ENCODE peak calls at places on chromosomes 11 and 22, in nine cellular contexts. E, R, P, I, W, J, M, S and G are unnamed samples.

GRCh38 chr11:19982761-19983495 is 177.3 kb downstream of the DBX1 start:
- DNase-seq in E (no peak), R (no peak), P (no peak), I (no peak), W (no peak), J (no peak), M (no peak), S (no peak), G (no peak)

GRCh38 chr22:41367680-41368542 is 13.8 kb upstream of the TEF start:
- DNase-seq in E (no peak), R (peak), P (peak), I (peak), W (no peak), J (no peak), M (no peak), S (peak), G (no peak)

GRCh38 chr11:117761993-117762392 is 35.0 kb downstream of the DSCAML1 start:
- DNase-seq in E (no peak), R (no peak), P (no peak), I (no peak), W (no peak), J (no peak), M (no peak), S (no peak), G (no peak)

GRCh38 chr11:120058931-120059330 is 79.0 kb downstream of the TRIM29 start:
- DNase-seq in E (no peak), R (no peak), P (no peak), I (no peak), W (no peak), J (no peak), M (peak), S (no peak), G (no peak)

GRCh38 chr11:88555829-88556202 is 218.3 kb upstream of the CTSC start:
- DNase-seq in E (no peak), R (no peak), P (no peak), I (no peak), W (no peak), J (no peak), M (no peak), S (no peak), G (no peak)

GRCh38 chr22:25736378-25737011 is 5.5 kb upstream of the MYO18B start:
- DNase-seq in E (no peak), R (no peak), P (no peak), I (no peak), W (no peak), J (no peak), M (no peak), S (no peak), G (no peak)

GRCh38 chr22:48758021-48758561 is 1069.6 kb downstream of the BRD1 start:
- DNase-seq in E (no peak), R (peak), P (peak), I (no peak), W (peak), J (no peak), M (peak), S (peak), G (no peak)

GRCh38 chr11:57134284-57134683 is 47.5 kb upstream of the LRRC55 start:
- DNase-seq in E (no peak), R (no peak), P (no peak), I (no peak), W (no peak), J (no peak), M (no peak), S (no peak), G (no peak)

GRCh38 chr11:86192858-86193257 is 51.7 kb upstream of the EED start:
- DNase-seq in E (no peak), R (no peak), P (no peak), I (no peak), W (no peak), J (no peak), M (no peak), S (no peak), G (no peak)

GRCh38 chr11:9738700-9739099 is 74.8 kb downstream of the SWAP70 start:
- DNase-seq in E (no peak), R (no peak), P (no peak), I (no peak), W (no peak), J (no peak), M (no peak), S (no peak), G (no peak)

GRCh38 chr11:45765836-45766235 is 39.1 kb upstream of the SLC35C1 start:
- DNase-seq in E (no peak), R (no peak), P (no peak), I (no peak), W (no peak), J (no peak), M (no peak), S (peak), G (no peak)
- H3K27ac ChIP-seq in E (no peak), R (no peak), P (no peak), I (no peak), W (no peak), J (no peak), M (no peak), S (no peak), G (no peak)

GRCh38 chr11:87326594-87326993 is 288.9 kb downstream of the TMEM135 start:
- DNase-seq in E (no peak), R (no peak), P (no peak), I (no peak), W (no peak), J (no peak), M (no peak), S (no peak), G (no peak)
- TF ChIP-seq POLR2AphosphoS5 in E (no peak), R (no peak), P (no peak), I (no peak), W (no peak), J (no peak), M (no peak), S (no peak), G (no peak)

GRCh38 chr22:20092477-20092854 is 12.4 kb downstream of the DGCR8 start:
- DNase-seq in E (no peak), R (no peak), P (no peak), I (no peak), W (no peak), J (no peak), M (no peak), S (no peak), G (no peak)
- H3K27ac ChIP-seq in E (no peak), R (no peak), P (no peak), I (no peak), W (no peak), J (no peak), M (no peak), S (no peak), G (no peak)

GRCh38 chr11:63813035-63813562 is at the start of gene SPINDOC:
- DNase-seq in E (no peak), R (peak), P (peak), I (peak), W (no peak), J (no peak), M (peak), S (peak), G (no peak)
- TF ChIP-seq POLR2AphosphoS5 in E (peak), R (no peak), P (no peak), I (peak), W (no peak), J (peak), M (peak), S (no peak), G (peak)

DNA sequence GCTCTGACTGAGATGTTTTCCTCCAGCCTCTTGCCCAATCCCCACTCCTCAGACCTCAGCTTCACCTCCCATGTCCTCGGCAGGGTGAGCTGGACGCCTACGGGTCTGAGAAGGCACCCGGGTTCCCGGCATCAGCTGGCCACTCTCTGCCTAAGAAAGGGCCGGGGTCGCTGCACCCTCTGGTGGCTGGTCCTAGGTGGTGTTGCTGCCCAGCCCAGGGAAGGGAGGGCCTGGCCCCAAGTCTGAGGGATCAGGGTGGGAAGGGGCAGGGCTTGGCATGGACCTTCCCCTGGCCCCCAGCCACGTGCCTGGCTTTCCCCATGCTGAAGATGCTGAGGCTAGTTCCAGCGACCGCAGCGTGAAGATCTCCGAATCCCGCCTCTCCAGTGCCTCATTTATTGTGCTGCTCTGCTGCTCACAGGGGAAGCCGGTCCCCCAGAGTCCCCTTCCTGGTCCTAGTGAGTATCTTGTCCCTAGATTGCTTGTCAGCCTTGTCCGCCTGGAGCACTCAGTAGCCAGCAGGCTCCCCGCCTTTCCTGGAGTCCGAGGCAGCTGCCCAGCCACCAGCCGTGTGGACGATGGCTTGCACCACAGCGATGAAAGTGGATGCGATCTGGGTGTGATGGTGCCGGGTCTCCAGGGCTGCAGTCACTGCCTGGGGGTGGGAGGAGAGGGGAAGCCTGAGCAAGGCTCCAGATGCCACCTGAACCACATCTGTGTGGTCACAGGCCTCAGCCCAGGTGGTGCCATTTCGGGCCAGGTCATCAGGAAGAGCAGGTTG is 2.9 kb upstream of the GGT5 start:
- DNase-seq in E (peak), R (peak), P (peak), I (peak), W (peak), J (peak), M (peak), S (peak), G (no peak)
- H3K27ac ChIP-seq in E (peak), R (peak), P (peak), I (no peak), W (peak), J (peak), M (peak), S (peak), G (no peak)

GRCh38 chr22:34099278-34099677 is 179.0 kb upstream of the LARGE1 start:
- DNase-seq in E (no peak), R (no peak), P (no peak), I (no peak), W (no peak), J (no peak), M (peak), S (peak), G (no peak)
- TF ChIP-seq POLR2AphosphoS5 in E (no peak), R (no peak), P (no peak), I (no peak), W (no peak), J (no peak), M (no peak), S (peak), G (no peak)

GRCh38 chr22:24455039-24455438 is 27.6 kb downstream of the ADORA2A start:
- DNase-seq in E (no peak), R (no peak), P (no peak), I (no peak), W (no peak), J (no peak), M (no peak), S (no peak), G (no peak)
- H3K27ac ChIP-seq in E (no peak), R (no peak), P (no peak), I (no peak), W (no peak), J (no peak), M (no peak), S (no peak), G (no peak)

GRCh38 chr22:39990688-39991087 is 4.1 kb upstream of the FAM83F start:
- DNase-seq in E (no peak), R (no peak), P (no peak), I (no peak), W (no peak), J (no peak), M (no peak), S (no peak), G (no peak)
- TF ChIP-seq POLR2AphosphoS5 in E (no peak), R (no peak), P (no peak), I (no peak), W (no peak), J (no peak), M (no peak), S (no peak), G (no peak)

GRCh38 chr11:2386591-2386990 is 9.5 kb downstream of the CD81 start:
- DNase-seq in E (no peak), R (no peak), P (no peak), I (no peak), W (no peak), J (no peak), M (no peak), S (no peak), G (no peak)

GRCh38 chr11:2383823-2384722 is 7.0 kb downstream of the CD81 start:
- DNase-seq in E (no peak), R (no peak), P (no peak), I (peak), W (no peak), J (no peak), M (no peak), S (no peak), G (no peak)

GRCh38 chr11:2387266-2387982 is 10.3 kb downstream of the CD81 start:
- DNase-seq in E (no peak), R (no peak), P (no peak), I (no peak), W (no peak), J (no peak), M (no peak), S (no peak), G (no peak)

GRCh38 chr11:2384723-2385041 is 7.6 kb downstream of the CD81 start:
- DNase-seq in E (no peak), R (no peak), P (no peak), I (no peak), W (no peak), J (no peak), M (no peak), S (no peak), G (no peak)

DNA sequence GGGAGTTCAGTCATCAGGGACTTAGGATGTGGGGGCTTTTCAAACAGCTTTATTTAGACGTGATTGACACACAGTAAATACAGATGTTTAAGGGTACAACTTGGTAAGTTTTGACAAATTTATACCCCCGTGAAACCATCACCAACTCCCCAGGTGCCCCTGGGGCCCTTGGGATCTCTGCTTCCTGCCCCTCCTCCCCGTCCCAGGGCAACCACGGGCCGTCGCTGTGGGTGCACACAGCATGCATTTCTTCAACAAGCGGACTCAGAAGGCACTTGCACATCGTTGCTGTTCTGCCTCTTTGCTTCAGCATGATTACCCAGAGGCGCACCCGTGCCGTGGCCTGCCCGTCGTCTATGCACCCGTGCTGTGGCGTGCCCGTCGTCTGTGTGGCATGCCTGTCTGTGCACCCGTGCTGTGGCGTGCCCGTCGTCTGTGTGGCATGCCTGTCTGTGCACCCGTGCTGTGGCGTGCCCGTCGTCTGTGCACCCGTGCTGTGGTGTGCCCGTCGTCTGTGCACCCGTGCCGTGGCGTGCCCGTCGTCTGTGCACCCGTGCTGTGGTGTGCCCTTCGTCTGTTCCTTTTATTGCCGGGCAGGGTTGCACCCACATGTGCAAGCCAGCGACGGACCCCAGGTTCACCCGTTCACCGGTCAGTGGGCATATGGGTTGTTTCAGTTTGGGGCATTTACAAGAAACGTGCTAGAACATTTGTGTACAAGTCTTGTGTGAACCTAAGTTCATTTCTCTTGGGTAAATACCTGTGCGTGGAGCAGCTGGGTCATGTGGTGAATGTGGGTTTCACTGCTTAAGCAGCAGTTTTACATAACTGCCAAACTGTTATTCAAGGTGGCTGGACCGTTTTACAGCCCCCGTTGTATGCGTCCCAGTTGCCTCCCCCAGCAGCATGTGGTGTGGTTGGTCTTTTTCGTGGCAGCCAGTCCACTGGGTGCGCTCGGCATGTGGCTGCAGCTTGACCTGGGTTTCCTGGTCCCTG is 8.3 kb downstream of the CD81 start:
- DNase-seq in E (no peak), R (no peak), P (no peak), I (no peak), W (no peak), J (no peak), M (no peak), S (no peak), G (no peak)
- H3K27ac ChIP-seq in E (no peak), R (peak), P (peak), I (no peak), W (no peak), J (no peak), M (peak), S (peak), G (no peak)

GRCh38 chr11:116342148-116342547 is 430.6 kb downstream of the BUD13 start:
- DNase-seq in E (no peak), R (no peak), P (no peak), I (no peak), W (no peak), J (no peak), M (no peak), S (no peak), G (no peak)
- TF ChIP-seq POLR2AphosphoS5 in E (no peak), R (no peak), P (no peak), I (no peak), W (no peak), J (no peak), M (no peak), S (no peak), G (no peak)